ENCODE peak calls at places on chromosome 6, in ten cellular contexts. H, U, K, M, W, F, S, X, J and Q are unnamed samples.

GRCh38 chr6:39755231-39755630 is 30.0 kb upstream of the KIF6 start:
- DNase-seq in H (no peak), U (no peak), K (no peak), M (no peak), W (peak), F (peak), S (no peak), X (no peak), J (no peak), Q (no peak)

GRCh38 chr6:148441454-148441911 is 98.8 kb downstream of the SASH1 start:
- DNase-seq in H (no peak), U (no peak), K (no peak), M (no peak), W (peak), F (peak), S (no peak), X (no peak), J (no peak), Q (no peak)

GRCh38 chr6:149212892-149213786 is 104.4 kb upstream of the TAB2 start:
- DNase-seq in H (no peak), U (no peak), K (no peak), M (no peak), W (peak), F (no peak), S (no peak), X (no peak), J (no peak), Q (no peak)

GRCh38 chr6:80744213-80744612 is 637.7 kb downstream of the BCKDHB start:
- DNase-seq in H (no peak), U (no peak), K (no peak), M (no peak), W (no peak), F (no peak), S (no peak), X (no peak), J (no peak), Q (no peak)

GRCh38 chr6:157070403-157071107 is 252.8 kb downstream of the TMEM242 start:
- DNase-seq in H (no peak), U (no peak), K (no peak), M (no peak), W (peak), F (no peak), S (no peak), X (no peak), J (no peak), Q (no peak)

GRCh38 chr6:53192590-53193232 is 44.1 kb upstream of the GCM1 start:
- DNase-seq in H (no peak), U (no peak), K (no peak), M (peak), W (peak), F (no peak), S (no peak), X (peak), J (no peak), Q (no peak)

GRCh38 chr6:79665725-79666551 is 34.8 kb downstream of the SH3BGRL2 start:
- DNase-seq in H (peak), U (no peak), K (no peak), M (no peak), W (no peak), F (no peak), S (no peak), X (no peak), J (no peak), Q (no peak)

GRCh38 chr6:28161410-28162079 is 19.9 kb downstream of the ZKSCAN8 start:
- DNase-seq in H (peak), U (peak), K (peak), M (peak), W (peak), F (peak), S (peak), X (peak), J (peak), Q (peak)

GRCh38 chr6:34115396-34116314 is 30.2 kb downstream of the GRM4 start:
- DNase-seq in H (peak), U (peak), K (no peak), M (peak), W (peak), F (no peak), S (no peak), X (no peak), J (no peak), Q (no peak)

GRCh38 chr6:1667012-1667804 is 57.5 kb downstream of the FOXC1 start:
- DNase-seq in H (no peak), U (no peak), K (no peak), M (no peak), W (peak), F (peak), S (no peak), X (no peak), J (no peak), Q (no peak)

GRCh38 chr6:18153311-18153703 is 1.6 kb downstream of the TPMT start:
- DNase-seq in H (no peak), U (no peak), K (no peak), M (no peak), W (no peak), F (no peak), S (no peak), X (no peak), J (no peak), Q (no peak)

GRCh38 chr6:114421219-114421618 is 78.4 kb upstream of the HS3ST5 start:
- DNase-seq in H (no peak), U (no peak), K (no peak), M (no peak), W (no peak), F (no peak), S (no peak), X (no peak), J (no peak), Q (no peak)

GRCh38 chr6:582370-582769 is 74.5 kb downstream of the HUS1B start:
- DNase-seq in H (peak), U (no peak), K (no peak), M (no peak), W (peak), F (no peak), S (no peak), X (no peak), J (no peak), Q (no peak)

GRCh38 chr6:148557796-148558457 is 188.9 kb upstream of the UST start:
- DNase-seq in H (no peak), U (no peak), K (no peak), M (no peak), W (peak), F (peak), S (no peak), X (no peak), J (no peak), Q (no peak)

GRCh38 chr6:92110390-92110789 is 1309.0 kb downstream of the EPHA7 start:
- DNase-seq in H (no peak), U (no peak), K (no peak), M (no peak), W (no peak), F (no peak), S (no peak), X (no peak), J (no peak), Q (no peak)

GRCh38 chr6:54877713-54878317 is 31.2 kb downstream of the FAM83B start:
- DNase-seq in H (no peak), U (no peak), K (no peak), M (no peak), W (no peak), F (no peak), S (no peak), X (no peak), J (no peak), Q (no peak)

GRCh38 chr6:37029249-37029959 is 23.9 kb downstream of the FGD2 start:
- DNase-seq in H (peak), U (peak), K (peak), M (peak), W (peak), F (peak), S (peak), X (peak), J (no peak), Q (peak)

GRCh38 chr6:131843768-131844167 is 35.9 kb downstream of the ENPP1 start:
- DNase-seq in H (no peak), U (no peak), K (no peak), M (no peak), W (no peak), F (no peak), S (no peak), X (no peak), J (no peak), Q (no peak)

GRCh38 chr6:37920667-37921066 is 101.1 kb downstream of the ZFAND3 start:
- DNase-seq in H (no peak), U (no peak), K (no peak), M (no peak), W (no peak), F (no peak), S (no peak), X (no peak), J (no peak), Q (no peak)

GRCh38 chr6:127710668-127711067 is 133.7 kb downstream of the C6orf58 start:
- DNase-seq in H (no peak), U (no peak), K (no peak), M (no peak), W (no peak), F (no peak), S (no peak), X (no peak), J (no peak), Q (no peak)

GRCh38 chr6:169858935-169859351 is 107.5 kb downstream of the ERMARD start:
- DNase-seq in H (no peak), U (no peak), K (no peak), M (no peak), W (no peak), F (no peak), S (no peak), X (peak), J (peak), Q (no peak)

GRCh38 chr6:167090171-167090570 is 32.7 kb upstream of the CCR6 start:
- DNase-seq in H (no peak), U (no peak), K (no peak), M (no peak), W (no peak), F (no peak), S (no peak), X (no peak), J (no peak), Q (no peak)

GRCh38 chr6:162907876-162908481 is 180.2 kb downstream of the PACRG start:
- DNase-seq in H (no peak), U (peak), K (no peak), M (no peak), W (peak), F (peak), S (no peak), X (no peak), J (no peak), Q (no peak)

GRCh38 chr6:107318100-107318736 is 141.1 kb downstream of the PDSS2 start:
- DNase-seq in H (peak), U (peak), K (peak), M (peak), W (peak), F (peak), S (peak), X (peak), J (no peak), Q (no peak)

GRCh38 chr6:66336171-66336570 is 629.1 kb upstream of the EYS start:
- DNase-seq in H (no peak), U (no peak), K (no peak), M (no peak), W (peak), F (no peak), S (no peak), X (no peak), J (no peak), Q (no peak)

GRCh38 chr6:41734666-41735426 is 562 bp downstream of the TFEB start:
- DNase-seq in H (peak), U (peak), K (peak), M (peak), W (peak), F (peak), S (peak), X (peak), J (peak), Q (peak)

GRCh38 chr6:119079288-119079809 is 885 bp upstream of the FAM184A start:
- DNase-seq in H (no peak), U (no peak), K (no peak), M (no peak), W (peak), F (peak), S (no peak), X (no peak), J (no peak), Q (no peak)

GRCh38 chr6:30748851-30749540 is 4.6 kb upstream of the IER3 start:
- DNase-seq in H (no peak), U (no peak), K (no peak), M (no peak), W (no peak), F (peak), S (no peak), X (no peak), J (no peak), Q (no peak)

GRCh38 chr6:147167009-147167408 is 37.2 kb upstream of the STXBP5 start:
- DNase-seq in H (no peak), U (no peak), K (no peak), M (no peak), W (peak), F (no peak), S (no peak), X (no peak), J (no peak), Q (no peak)

GRCh38 chr6:27864906-27865883 is 47.0 kb downstream of the OR2B2 start:
- DNase-seq in H (peak), U (peak), K (peak), M (peak), W (peak), F (peak), S (peak), X (peak), J (no peak), Q (peak)

GRCh38 chr6:15950962-15951569 is 177.8 kb upstream of the MYLIP start:
- DNase-seq in H (no peak), U (no peak), K (no peak), M (no peak), W (no peak), F (no peak), S (no peak), X (no peak), J (no peak), Q (no peak)

GRCh38 chr6:5937516-5937915 is 69.2 kb downstream of the NRN1 start:
- DNase-seq in H (no peak), U (no peak), K (no peak), M (no peak), W (no peak), F (peak), S (no peak), X (no peak), J (no peak), Q (no peak)

GRCh38 chr6:139290787-139291294 is 957 bp downstream of the TXLNB start:
- DNase-seq in H (peak), U (peak), K (no peak), M (no peak), W (peak), F (peak), S (peak), X (peak), J (no peak), Q (peak)

GRCh38 chr6:145838305-145838704 is 23.7 kb upstream of the FBXO30 start:
- DNase-seq in H (no peak), U (no peak), K (no peak), M (no peak), W (no peak), F (no peak), S (no peak), X (no peak), J (no peak), Q (no peak)

GRCh38 chr6:44473870-44474631 is 86.5 kb downstream of the CDC5L start:
- DNase-seq in H (no peak), U (no peak), K (no peak), M (no peak), W (no peak), F (no peak), S (no peak), X (no peak), J (no peak), Q (no peak)
- TF ChIP-seq CTCF in H (no peak), U (no peak), K (no peak), M (no peak), W (no peak), F (no peak), S (no peak), X (no peak), J (no peak), Q (no peak)

GRCh38 chr6:117918454-117918853 is 11.4 kb downstream of the SLC35F1 start:
- DNase-seq in H (no peak), U (no peak), K (no peak), M (no peak), W (no peak), F (no peak), S (no peak), X (no peak), J (no peak), Q (no peak)
- TF ChIP-seq CTCF in H (no peak), U (no peak), K (no peak), M (no peak), W (no peak), F (no peak), S (no peak), X (no peak), J (no peak), Q (no peak)

GRCh38 chr6:125781307-125781868 is 9.4 kb upstream of the NCOA7 start:
- DNase-seq in H (no peak), U (peak), K (no peak), M (no peak), W (peak), F (peak), S (peak), X (peak), J (no peak), Q (peak)
- TF ChIP-seq CTCF in H (no peak), U (peak), K (no peak), M (no peak), W (no peak), F (peak), S (no peak), X (no peak), J (no peak), Q (no peak)

GRCh38 chr6:10852281-10852965 is 14.1 kb upstream of the MAK start:
- DNase-seq in H (no peak), U (no peak), K (no peak), M (no peak), W (no peak), F (no peak), S (no peak), X (no peak), J (no peak), Q (no peak)

GRCh38 chr6:10850728-10851127 is 12.4 kb upstream of the MAK start:
- DNase-seq in H (no peak), U (no peak), K (no peak), M (no peak), W (no peak), F (no peak), S (no peak), X (no peak), J (no peak), Q (no peak)

GRCh38 chr6:10843554-10843953 is 5.2 kb upstream of the MAK start:
- DNase-seq in H (no peak), U (no peak), K (no peak), M (no peak), W (no peak), F (no peak), S (no peak), X (no peak), J (no peak), Q (no peak)

GRCh38 chr6:10847684-10848083 is 9.3 kb upstream of the MAK start:
- DNase-seq in H (no peak), U (peak), K (no peak), M (no peak), W (peak), F (no peak), S (no peak), X (no peak), J (no peak), Q (no peak)
- TF ChIP-seq CTCF in H (peak), U (peak), K (peak), M (peak), W (no peak), F (no peak), S (no peak), X (no peak), J (no peak), Q (peak)

DNA sequence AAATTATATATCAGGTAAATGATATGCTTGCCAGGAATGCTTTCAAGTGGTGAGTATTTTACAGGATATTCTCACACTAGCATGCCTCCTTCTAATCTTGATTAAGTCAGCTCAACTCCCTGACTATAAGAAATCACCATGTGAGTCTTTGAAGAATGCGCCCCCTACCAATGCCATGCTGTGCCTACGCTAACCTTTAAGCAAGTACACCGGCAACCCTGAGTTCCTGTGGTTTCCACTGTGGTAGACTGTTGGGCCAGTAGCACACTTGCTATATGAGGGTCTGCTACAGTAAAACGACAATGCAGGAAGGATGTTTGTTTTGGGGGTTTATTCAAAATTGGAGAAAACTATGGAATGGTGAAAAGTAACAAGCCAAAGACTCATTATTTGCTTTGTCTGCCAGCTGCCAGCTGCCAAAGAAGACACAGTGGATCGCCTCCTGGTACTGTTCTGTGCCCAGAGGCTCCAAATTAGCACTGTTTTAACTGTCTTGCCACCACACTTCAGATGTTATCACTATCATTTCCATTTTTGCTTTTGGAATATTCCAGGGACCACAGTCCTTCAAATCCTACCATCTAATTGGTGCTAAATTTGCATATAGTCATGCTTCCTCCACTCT is 333.5 kb downstream of the RNGTT start:
- DNase-seq in H (peak), U (no peak), K (no peak), M (no peak), W (peak), F (no peak), S (no peak), X (no peak), J (no peak), Q (no peak)
- TF ChIP-seq CTCF in H (no peak), U (no peak), K (no peak), M (no peak), W (peak), F (no peak), S (no peak), X (no peak), J (no peak), Q (no peak)

DNA sequence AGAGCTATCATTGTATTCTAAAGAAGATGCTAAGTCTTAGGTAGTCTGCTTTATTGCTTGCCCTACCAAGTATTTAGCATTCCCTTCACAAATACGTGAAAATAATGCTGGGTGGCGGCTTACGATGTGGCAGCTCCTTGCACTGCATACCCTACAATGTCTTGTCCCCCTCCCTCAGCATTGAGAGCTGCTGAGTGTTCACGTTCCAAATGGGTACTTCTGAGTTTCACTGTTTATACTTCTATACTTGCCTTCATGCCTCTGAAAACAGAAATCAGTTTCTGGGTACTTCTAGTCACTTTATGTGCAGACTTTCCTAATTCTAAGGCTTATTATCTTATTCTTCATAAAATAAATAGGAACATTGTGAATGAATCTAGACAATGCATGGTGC is 205.7 kb downstream of the NKAIN2 start:
- DNase-seq in H (no peak), U (no peak), K (no peak), M (no peak), W (no peak), F (no peak), S (no peak), X (no peak), J (no peak), Q (no peak)
- TF ChIP-seq CTCF in H (no peak), U (no peak), K (no peak), M (no peak), W (no peak), F (no peak), S (no peak), X (no peak), J (no peak), Q (no peak)